ENCODE peak calls at places on chromosome 15, in nine cellular contexts. Z is RWPE2, R is NAMALWA, D is spleen, X is cardiac muscle cell, K is neural progenitor cell, J is AG04450, M is iris pigment epithelial cell, B is GM03348. A is an unnamed sample.
A peak's percentile ranks its signal among the peaks of the same experiment; 100 is the strongest.

GRCh38 chr15:84023636-84024035 is 211.9 kb upstream of the GOLGA6L4 start:
- DNase-seq in X (peak; percentile 64), Z (no peak), R (peak; percentile 69), K (peak; percentile 46), B (peak; percentile 33), M (peak; percentile 49), D (no peak), J (peak; percentile 2), A (no peak)

GRCh38 chr15:58222698-58223097 is 84.5 kb downstream of the AQP9 start:
- DNase-seq in M (peak; percentile 22), X (no peak), B (peak; percentile 52), R (no peak), D (no peak), J (no peak), Z (no peak), K (no peak), A (no peak)

GRCh38 chr15:101014921-101015841 is 96.0 kb downstream of the LRRK1 start:
- DNase-seq in R (peak; percentile 65), M (peak; percentile 60), D (peak; percentile 92), X (peak; percentile 80), B (peak; percentile 85), J (no peak), Z (peak; percentile 82), K (peak; percentile 81), A (peak; percentile 86)

GRCh38 chr15:81327526-81327925 is 3.6 kb upstream of the STARD5 start:
- DNase-seq in X (peak; percentile 90), D (no peak), R (no peak), J (peak; percentile 74), Z (no peak), K (no peak), M (peak; percentile 96), B (peak; percentile 78), A (no peak)

GRCh38 chr15:62208367-62208766 is 43.3 kb upstream of the C2CD4B start:
- DNase-seq in D (no peak), R (no peak), X (no peak), M (no peak), J (no peak), B (no peak), K (no peak), Z (no peak), A (no peak)

GRCh38 chr15:43360821-43361220 is 10.0 kb downstream of the ZSCAN29 start:
- DNase-seq in D (no peak), B (no peak), M (no peak), X (no peak), R (no peak), K (no peak), J (no peak), Z (no peak), A (no peak)

GRCh38 chr15:83613716-83614115 is 40.2 kb upstream of the ADAMTSL3 start:
- DNase-seq in K (no peak), X (peak; percentile 53), B (no peak), R (no peak), J (no peak), Z (no peak), M (peak; percentile 56), D (no peak), A (no peak)

GRCh38 chr15:29071193-29071906 is 185.6 kb downstream of the APBA2 start:
- DNase-seq in X (no peak), R (no peak), M (no peak), K (peak; percentile 18), B (no peak), Z (no peak), J (no peak), D (peak; percentile 46), A (no peak)

GRCh38 chr15:97976129-97976528 is 15.6 kb downstream of the ARRDC4 start:
- DNase-seq in J (no peak), Z (no peak), X (no peak), R (no peak), M (no peak), K (no peak), D (no peak), B (no peak), A (no peak)

A was measured in D341Med.